ENCODE peak calls at places on chromosome 11, in nine cellular contexts. One of them, this sample, is unnamed.

GRCh38 chr11:116055064-116055463 is 550.8 kb upstream of the CADM1 start:
- DNase-seq in CD8-positive, alpha-beta memory T cell: no peak
- DNase-seq in CD8-positive, alpha-beta T cell: no peak
- DNase-seq in GM23248: no peak
- DNase-seq in mesenchymal stem cell: no peak
- DNase-seq in AG10803: no peak
- DNase-seq in transverse colon: no peak
- DNase-seq in breast epithelium: no peak
- DNase-seq in fibroblast of mammary gland: no peak
- DNase-seq in this sample: no peak

GRCh38 chr11:13238879-13239514 is 38.6 kb upstream of the BMAL1 start:
- DNase-seq in CD8-positive, alpha-beta memory T cell: peak
- DNase-seq in mesenchymal stem cell: peak
- DNase-seq in fibroblast of mammary gland: peak
- DNase-seq in AG10803: peak
- DNase-seq in transverse colon: peak
- DNase-seq in CD8-positive, alpha-beta T cell: peak
- DNase-seq in breast epithelium: no peak
- DNase-seq in GM23248: peak
- DNase-seq in this sample: peak

GRCh38 chr11:85540181-85540580 is 87.0 kb downstream of the DLG2 start:
- DNase-seq in CD8-positive, alpha-beta memory T cell: no peak
- DNase-seq in mesenchymal stem cell: no peak
- DNase-seq in AG10803: no peak
- DNase-seq in fibroblast of mammary gland: no peak
- DNase-seq in CD8-positive, alpha-beta T cell: no peak
- DNase-seq in transverse colon: no peak
- DNase-seq in breast epithelium: no peak
- DNase-seq in GM23248: no peak
- DNase-seq in this sample: no peak

GRCh38 chr11:134228625-134229024 is 4.2 kb downstream of the VPS26B start:
- DNase-seq in transverse colon: no peak
- DNase-seq in breast epithelium: no peak
- DNase-seq in CD8-positive, alpha-beta T cell: peak
- DNase-seq in fibroblast of mammary gland: no peak
- DNase-seq in AG10803: peak
- DNase-seq in mesenchymal stem cell: no peak
- DNase-seq in GM23248: peak
- DNase-seq in CD8-positive, alpha-beta memory T cell: peak
- DNase-seq in this sample: no peak

GRCh38 chr11:16001899-16002426 is 354.4 kb downstream of the SOX6 start:
- DNase-seq in GM23248: peak
- DNase-seq in CD8-positive, alpha-beta T cell: no peak
- DNase-seq in breast epithelium: no peak
- DNase-seq in fibroblast of mammary gland: peak
- DNase-seq in transverse colon: peak
- DNase-seq in CD8-positive, alpha-beta memory T cell: no peak
- DNase-seq in AG10803: peak
- DNase-seq in mesenchymal stem cell: peak
- DNase-seq in this sample: peak

GRCh38 chr11:17229481-17230152 is 21.8 kb upstream of the PIK3C2A start:
- DNase-seq in fibroblast of mammary gland: peak
- DNase-seq in CD8-positive, alpha-beta T cell: no peak
- DNase-seq in transverse colon: no peak
- DNase-seq in GM23248: peak
- DNase-seq in mesenchymal stem cell: no peak
- DNase-seq in AG10803: no peak
- DNase-seq in CD8-positive, alpha-beta memory T cell: no peak
- DNase-seq in breast epithelium: no peak
- DNase-seq in this sample: no peak

GRCh38 chr11:22512457-22512856 is 113.2 kb downstream of the FANCF start:
- DNase-seq in mesenchymal stem cell: no peak
- DNase-seq in transverse colon: no peak
- DNase-seq in breast epithelium: no peak
- DNase-seq in AG10803: no peak
- DNase-seq in CD8-positive, alpha-beta memory T cell: no peak
- DNase-seq in fibroblast of mammary gland: no peak
- DNase-seq in CD8-positive, alpha-beta T cell: no peak
- DNase-seq in GM23248: no peak
- DNase-seq in this sample: no peak

GRCh38 chr11:47377571-47378010 is 756 bp downstream of the SPI1 start:
- DNase-seq in fibroblast of mammary gland: no peak
- DNase-seq in transverse colon: no peak
- DNase-seq in CD8-positive, alpha-beta T cell: no peak
- DNase-seq in GM23248: no peak
- DNase-seq in breast epithelium: no peak
- DNase-seq in AG10803: no peak
- DNase-seq in mesenchymal stem cell: no peak
- DNase-seq in CD8-positive, alpha-beta memory T cell: no peak
- DNase-seq in this sample: no peak

GRCh38 chr11:36354221-36355003 is 58.3 kb downstream of the PRR5L start:
- DNase-seq in GM23248: peak
- DNase-seq in breast epithelium: no peak
- DNase-seq in fibroblast of mammary gland: no peak
- DNase-seq in mesenchymal stem cell: peak
- DNase-seq in CD8-positive, alpha-beta memory T cell: no peak
- DNase-seq in transverse colon: no peak
- DNase-seq in CD8-positive, alpha-beta T cell: no peak
- DNase-seq in AG10803: peak
- DNase-seq in this sample: peak

GRCh38 chr11:82450996-82451395 is 282.7 kb downstream of the FAM181B start:
- DNase-seq in transverse colon: no peak
- DNase-seq in AG10803: no peak
- DNase-seq in GM23248: no peak
- DNase-seq in CD8-positive, alpha-beta memory T cell: no peak
- DNase-seq in fibroblast of mammary gland: no peak
- DNase-seq in mesenchymal stem cell: no peak
- DNase-seq in CD8-positive, alpha-beta T cell: no peak
- DNase-seq in breast epithelium: no peak
- DNase-seq in this sample: no peak

GRCh38 chr11:85534806-85535205 is 92.3 kb downstream of the DLG2 start:
- DNase-seq in mesenchymal stem cell: no peak
- DNase-seq in fibroblast of mammary gland: no peak
- DNase-seq in transverse colon: no peak
- DNase-seq in CD8-positive, alpha-beta memory T cell: no peak
- DNase-seq in GM23248: no peak
- DNase-seq in CD8-positive, alpha-beta T cell: no peak
- DNase-seq in AG10803: no peak
- DNase-seq in breast epithelium: no peak
- DNase-seq in this sample: no peak

GRCh38 chr11:128796275-128796674 is 70.8 kb downstream of the KCNJ1 start:
- DNase-seq in CD8-positive, alpha-beta memory T cell: no peak
- DNase-seq in CD8-positive, alpha-beta T cell: no peak
- DNase-seq in mesenchymal stem cell: no peak
- DNase-seq in fibroblast of mammary gland: no peak
- DNase-seq in AG10803: peak
- DNase-seq in breast epithelium: no peak
- DNase-seq in transverse colon: no peak
- DNase-seq in GM23248: peak
- DNase-seq in this sample: peak

GRCh38 chr11:10818594-10818993 is 9.9 kb upstream of the EIF4G2 start:
- DNase-seq in breast epithelium: no peak
- DNase-seq in transverse colon: no peak
- DNase-seq in mesenchymal stem cell: peak
- DNase-seq in CD8-positive, alpha-beta memory T cell: no peak
- DNase-seq in fibroblast of mammary gland: peak
- DNase-seq in GM23248: peak
- DNase-seq in CD8-positive, alpha-beta T cell: no peak
- DNase-seq in AG10803: peak
- DNase-seq in this sample: no peak

GRCh38 chr11:132648841-132649240 is 883.5 kb downstream of the OPCML start:
- DNase-seq in fibroblast of mammary gland: no peak
- DNase-seq in AG10803: peak
- DNase-seq in mesenchymal stem cell: peak
- DNase-seq in GM23248: no peak
- DNase-seq in transverse colon: no peak
- DNase-seq in CD8-positive, alpha-beta memory T cell: no peak
- DNase-seq in breast epithelium: no peak
- DNase-seq in CD8-positive, alpha-beta T cell: no peak
- DNase-seq in this sample: no peak

GRCh38 chr11:46438211-46438610 is 46.6 kb upstream of the CHRM4 start:
- DNase-seq in breast epithelium: no peak
- DNase-seq in CD8-positive, alpha-beta T cell: no peak
- DNase-seq in fibroblast of mammary gland: no peak
- DNase-seq in AG10803: no peak
- DNase-seq in transverse colon: no peak
- DNase-seq in GM23248: no peak
- DNase-seq in CD8-positive, alpha-beta memory T cell: no peak
- DNase-seq in mesenchymal stem cell: no peak
- DNase-seq in this sample: no peak

GRCh38 chr11:14218728-14219127 is 140.3 kb downstream of the RRAS2 start:
- DNase-seq in mesenchymal stem cell: no peak
- DNase-seq in CD8-positive, alpha-beta memory T cell: no peak
- DNase-seq in GM23248: no peak
- DNase-seq in transverse colon: no peak
- DNase-seq in CD8-positive, alpha-beta T cell: no peak
- DNase-seq in AG10803: no peak
- DNase-seq in breast epithelium: no peak
- DNase-seq in fibroblast of mammary gland: no peak
- DNase-seq in this sample: no peak

GRCh38 chr11:2898366-2899079 is 12.9 kb upstream of the CDKN1C start:
- DNase-seq in GM23248: peak
- DNase-seq in transverse colon: peak
- DNase-seq in AG10803: peak
- DNase-seq in CD8-positive, alpha-beta memory T cell: peak
- DNase-seq in breast epithelium: no peak
- DNase-seq in fibroblast of mammary gland: peak
- DNase-seq in CD8-positive, alpha-beta T cell: peak
- DNase-seq in mesenchymal stem cell: peak
- DNase-seq in this sample: peak

GRCh38 chr11:108632041-108632440 is 32.8 kb upstream of the DDX10 start:
- DNase-seq in CD8-positive, alpha-beta T cell: no peak
- DNase-seq in CD8-positive, alpha-beta memory T cell: no peak
- DNase-seq in fibroblast of mammary gland: peak
- DNase-seq in AG10803: peak
- DNase-seq in transverse colon: no peak
- DNase-seq in breast epithelium: no peak
- DNase-seq in mesenchymal stem cell: no peak
- DNase-seq in GM23248: no peak
- DNase-seq in this sample: no peak

GRCh38 chr11:69002101-69002742 is 10.8 kb downstream of the MRGPRF start:
- DNase-seq in transverse colon: peak
- DNase-seq in fibroblast of mammary gland: no peak
- DNase-seq in CD8-positive, alpha-beta T cell: no peak
- DNase-seq in AG10803: peak
- DNase-seq in GM23248: peak
- DNase-seq in mesenchymal stem cell: no peak
- DNase-seq in breast epithelium: peak
- DNase-seq in CD8-positive, alpha-beta memory T cell: no peak
- DNase-seq in this sample: no peak
- H3K4me3 ChIP-seq in transverse colon: no peak
- H3K4me3 ChIP-seq in fibroblast of mammary gland: no peak
- H3K4me3 ChIP-seq in CD8-positive, alpha-beta T cell: no peak
- H3K4me3 ChIP-seq in AG10803: no peak
- H3K4me3 ChIP-seq in GM23248: no peak
- H3K4me3 ChIP-seq in mesenchymal stem cell: no peak
- H3K4me3 ChIP-seq in breast epithelium: no peak
- H3K4me3 ChIP-seq in CD8-positive, alpha-beta memory T cell: no peak
- H3K4me3 ChIP-seq in this sample: no peak

DNA sequence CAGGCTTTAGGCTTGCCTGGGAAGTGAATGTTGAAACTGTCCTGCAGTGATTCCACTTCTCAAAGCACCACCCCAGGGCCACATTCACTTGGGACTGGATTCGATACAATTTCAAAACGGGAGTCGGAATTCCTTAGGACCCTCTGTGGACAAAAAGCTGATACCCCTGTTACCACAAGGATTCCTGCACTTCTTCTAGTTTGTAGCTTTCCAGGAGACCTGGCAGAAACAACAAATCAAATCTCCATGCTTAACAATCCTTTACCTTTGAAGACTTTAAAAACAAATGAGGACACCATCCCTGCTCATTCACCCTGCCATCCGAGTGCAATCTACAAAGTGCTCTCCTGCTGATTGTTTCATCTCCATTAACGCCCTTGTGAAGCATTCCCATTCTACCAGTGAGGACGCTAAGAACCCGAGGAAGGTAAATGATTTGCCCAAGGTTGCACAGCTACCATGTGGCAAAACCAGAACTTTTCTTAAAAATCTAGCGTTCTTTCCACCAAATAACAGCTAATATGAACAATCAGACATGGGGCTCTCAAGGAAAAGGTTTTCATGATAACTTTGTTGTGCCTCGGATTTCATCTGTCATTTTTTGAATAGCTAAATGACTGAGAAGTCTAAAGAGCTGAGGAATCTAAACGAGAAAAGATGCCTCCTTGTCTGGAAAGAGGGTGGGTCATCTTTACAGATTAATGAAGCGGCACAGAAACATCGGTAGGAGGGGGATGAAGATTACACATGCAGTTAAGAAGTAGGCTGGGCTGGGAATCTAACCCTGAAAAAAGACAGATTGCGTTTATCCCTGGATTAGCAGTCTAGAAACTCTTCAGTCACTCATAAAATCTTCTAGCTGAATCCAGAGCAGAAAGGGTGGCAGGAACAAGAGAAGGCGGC is 722 bp upstream of the MPZL2 start:
- DNase-seq in CD8-positive, alpha-beta memory T cell: no peak
- DNase-seq in transverse colon: no peak
- DNase-seq in AG10803: no peak
- DNase-seq in GM23248: no peak
- DNase-seq in fibroblast of mammary gland: no peak
- DNase-seq in CD8-positive, alpha-beta T cell: no peak
- DNase-seq in mesenchymal stem cell: no peak
- DNase-seq in breast epithelium: no peak
- DNase-seq in this sample: no peak
- H3K4me3 ChIP-seq in CD8-positive, alpha-beta memory T cell: peak
- H3K4me3 ChIP-seq in transverse colon: peak
- H3K4me3 ChIP-seq in AG10803: no peak
- H3K4me3 ChIP-seq in GM23248: no peak
- H3K4me3 ChIP-seq in fibroblast of mammary gland: no peak
- H3K4me3 ChIP-seq in CD8-positive, alpha-beta T cell: no peak
- H3K4me3 ChIP-seq in mesenchymal stem cell: no peak
- H3K4me3 ChIP-seq in breast epithelium: peak
- H3K4me3 ChIP-seq in this sample: no peak

DNA sequence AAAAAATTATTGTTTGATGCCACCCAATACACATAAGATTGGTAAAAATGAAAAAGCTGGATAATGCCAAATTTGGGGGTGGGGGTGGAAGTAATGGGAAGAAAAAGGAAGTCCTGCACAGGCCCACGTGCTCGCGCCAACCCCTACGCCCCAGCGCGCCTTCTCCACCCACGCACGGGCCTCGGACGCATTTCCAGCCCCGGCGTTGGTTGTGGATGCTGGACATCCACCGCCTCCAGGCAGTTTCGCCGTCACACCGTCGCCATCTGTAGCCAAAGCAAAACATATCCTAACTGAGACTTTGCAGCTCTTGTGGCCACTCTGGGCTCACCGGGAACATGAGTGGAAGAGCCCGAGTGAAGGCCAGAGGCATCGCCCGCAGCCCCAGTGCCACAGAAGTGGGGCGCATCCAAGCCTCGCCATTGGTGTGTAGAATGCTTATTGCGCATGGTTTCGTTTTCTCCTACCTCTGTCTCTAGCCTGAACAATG is at the start of gene PIWIL4:
- DNase-seq in AG10803: no peak
- DNase-seq in transverse colon: no peak
- DNase-seq in CD8-positive, alpha-beta memory T cell: no peak
- DNase-seq in GM23248: no peak
- DNase-seq in mesenchymal stem cell: no peak
- DNase-seq in CD8-positive, alpha-beta T cell: no peak
- DNase-seq in fibroblast of mammary gland: no peak
- DNase-seq in breast epithelium: no peak
- DNase-seq in this sample: no peak
- H3K4me3 ChIP-seq in AG10803: no peak
- H3K4me3 ChIP-seq in transverse colon: no peak
- H3K4me3 ChIP-seq in CD8-positive, alpha-beta memory T cell: no peak
- H3K4me3 ChIP-seq in GM23248: no peak
- H3K4me3 ChIP-seq in mesenchymal stem cell: no peak
- H3K4me3 ChIP-seq in CD8-positive, alpha-beta T cell: no peak
- H3K4me3 ChIP-seq in fibroblast of mammary gland: no peak
- H3K4me3 ChIP-seq in breast epithelium: no peak
- H3K4me3 ChIP-seq in this sample: no peak

GRCh38 chr11:66641834-66642233 is 3.3 kb downstream of the RBM4 start:
- DNase-seq in fibroblast of mammary gland: no peak
- DNase-seq in CD8-positive, alpha-beta memory T cell: no peak
- DNase-seq in CD8-positive, alpha-beta T cell: no peak
- DNase-seq in AG10803: peak
- DNase-seq in mesenchymal stem cell: no peak
- DNase-seq in GM23248: peak
- DNase-seq in breast epithelium: no peak
- DNase-seq in transverse colon: no peak
- DNase-seq in this sample: no peak
- H3K4me3 ChIP-seq in fibroblast of mammary gland: no peak
- H3K4me3 ChIP-seq in CD8-positive, alpha-beta memory T cell: peak
- H3K4me3 ChIP-seq in CD8-positive, alpha-beta T cell: peak
- H3K4me3 ChIP-seq in AG10803: peak
- H3K4me3 ChIP-seq in mesenchymal stem cell: no peak
- H3K4me3 ChIP-seq in GM23248: peak
- H3K4me3 ChIP-seq in breast epithelium: peak
- H3K4me3 ChIP-seq in transverse colon: peak
- H3K4me3 ChIP-seq in this sample: peak